ENCODE peak calls at places on chromosomes 4 and X, in five cellular contexts. L is occipital lobe, H is GM04504, I is right cardiac atrium, W is NCI-H460. F is an unnamed sample.

GRCh38 chrX:151702741-151703352 is 7.6 kb downstream of the PRRG3 start:
- DNase-seq in L (no peak), H (no peak), I (no peak), W (no peak), F (no peak)

GRCh38 chr4:56149601-56150000 is 200.9 kb downstream of the CEP135 start:
- DNase-seq in L (no peak), H (peak), I (no peak), W (no peak), F (no peak)

GRCh38 chr4:128335541-128335940 is 47.9 kb upstream of the PGRMC2 start:
- DNase-seq in L (no peak), H (no peak), I (no peak), W (no peak), F (no peak)

GRCh38 chr4:29423836-29424721 is 1296.1 kb upstream of the PCDH7 start:
- DNase-seq in L (no peak), H (peak), I (no peak), W (peak), F (no peak)

GRCh38 chr4:26127851-26128337 is 192.9 kb upstream of the RBPJ start:
- DNase-seq in L (no peak), H (no peak), I (no peak), W (no peak), F (no peak)

GRCh38 chr4:153258750-153259149 is 54.5 kb downstream of the TRIM2 start:
- DNase-seq in L (no peak), H (no peak), I (no peak), W (no peak), F (no peak)

GRCh38 chr4:181685461-181685860 is 557.7 kb upstream of the TENM3 start:
- DNase-seq in L (no peak), H (no peak), I (no peak), W (peak), F (no peak)

GRCh38 chrX:100625985-100626491 is 10.6 kb downstream of the TSPAN6 start:
- DNase-seq in L (no peak), H (no peak), I (no peak), W (no peak), F (no peak)

GRCh38 chrX:11591712-11592351 is 73.9 kb downstream of the ARHGAP6 start:
- DNase-seq in L (no peak), H (no peak), I (no peak), W (no peak), F (no peak)

GRCh38 chr4:178450614-178451013 is 1008.4 kb upstream of the AGA start:
- DNase-seq in L (no peak), H (no peak), I (no peak), W (no peak), F (no peak)

GRCh38 chr4:77433102-77433733 is 172.4 kb upstream of the CXCL13 start:
- DNase-seq in L (no peak), H (no peak), I (no peak), W (peak), F (no peak)

GRCh38 chr4:136690363-136690762 is 841.9 kb downstream of the PCDH18 start:
- DNase-seq in L (no peak), H (no peak), I (no peak), W (peak), F (no peak)

GRCh38 chr4:116925900-116926457 is 159.4 kb downstream of the TRAM1L1 start:
- DNase-seq in L (no peak), H (no peak), I (peak), W (no peak), F (peak)

GRCh38 chr4:61406677-61407076 is 206.6 kb downstream of the ADGRL3 start:
- DNase-seq in L (no peak), H (no peak), I (no peak), W (no peak), F (no peak)

GRCh38 chr4:141144207-141144606 is 10.9 kb upstream of the RNF150 start:
- DNase-seq in L (no peak), H (no peak), I (no peak), W (no peak), F (no peak)

GRCh38 chr4:2825740-2826139 is 17.9 kb upstream of the ADD1 start:
- DNase-seq in L (no peak), H (no peak), I (no peak), W (no peak), F (no peak)

GRCh38 chrX:115531818-115532403 is 29.1 kb upstream of the PLS3 start:
- DNase-seq in L (no peak), H (peak), I (no peak), W (no peak), F (no peak)

GRCh38 chrX:37320541-37321203 is 28.5 kb upstream of the PRRG1 start:
- DNase-seq in L (no peak), H (no peak), I (no peak), W (no peak), F (no peak)

GRCh38 chr4:182213024-182213423 is 30.2 kb upstream of the TENM3 start:
- DNase-seq in L (no peak), H (no peak), I (no peak), W (no peak), F (no peak)

GRCh38 chr4:6147441-6147840 is 52.9 kb downstream of the JAKMIP1 start:
- DNase-seq in L (no peak), H (no peak), I (no peak), W (no peak), F (no peak)

GRCh38 chrX:12977761-12978204 is 2.9 kb downstream of the TMSB4X start:
- DNase-seq in L (no peak), H (no peak), I (no peak), W (no peak), F (no peak)

GRCh38 chr4:40439519-40439918 is 104.4 kb downstream of the CHRNA9 start:
- DNase-seq in L (no peak), H (no peak), I (no peak), W (no peak), F (no peak)

GRCh38 chr4:139552506-139552905 is 3.5 kb downstream of the SETD7 start:
- DNase-seq in L (no peak), H (no peak), I (no peak), W (no peak), F (no peak)